ENCODE peak calls at places on chromosomes 7 and 10, in four cellular contexts. M, Z, A and N are unnamed samples.

GRCh38 chr7:84040365-84040764 is 154.2 kb downstream of the SEMA3A start:
- DNase-seq in Z (no peak), A (no peak), M (no peak), N (peak)

GRCh38 chr7:128662091-128662490 is 10.0 kb upstream of the GARIN1A start:
- DNase-seq in Z (no peak), M (no peak), A (no peak), N (no peak)

GRCh38 chr10:125936331-125936730 is 40.0 kb downstream of the FANK1 start:
- DNase-seq in A (no peak), M (no peak), Z (no peak), N (no peak)

GRCh38 chr7:106069471-106070200 is 42.5 kb downstream of the SYPL1 start:
- DNase-seq in Z (no peak), A (no peak), M (no peak), N (no peak)

GRCh38 chr7:152751449-152752141 is 8.0 kb upstream of the ACTR3B start:
- DNase-seq in Z (no peak), A (no peak), M (no peak), N (no peak)

GRCh38 chr7:340200-340937 is 50.4 kb downstream of the FOXL3 start:
- DNase-seq in M (no peak), Z (no peak), A (no peak), N (no peak)

GRCh38 chr7:97851725-97852124 is 20.5 kb downstream of the ASNS start:
- DNase-seq in A (no peak), M (peak), Z (no peak), N (no peak)

GRCh38 chr7:44155191-44156185 is 14.4 kb upstream of the MYL7 start:
- DNase-seq in Z (no peak), A (no peak), M (no peak), N (no peak)

GRCh38 chr7:27608776-27609495 is 53.7 kb downstream of the HIBADH start:
- DNase-seq in A (peak), Z (no peak), M (no peak), N (no peak)

GRCh38 chr7:31211281-31211680 is 129.2 kb downstream of the NEUROD6 start:
- DNase-seq in A (no peak), Z (no peak), M (no peak), N (no peak)

GRCh38 chr10:51171946-51172345 is 97.7 kb downstream of the PRKG1 start:
- DNase-seq in M (peak), Z (no peak), A (no peak), N (no peak)

GRCh38 chr10:73742454-73742734 is 1.8 kb upstream of the SEC24C start:
- DNase-seq in M (no peak), A (no peak), Z (no peak), N (no peak)
- H3K27ac ChIP-seq in M (no peak), A (peak), Z (peak), N (no peak)

GRCh38 chr10:53023411-53023810 is 250.8 kb upstream of the MBL2 start:
- DNase-seq in A (no peak), M (no peak), Z (no peak), N (no peak)
- TF ChIP-seq MAZ in A (no peak), M (no peak), Z (no peak), N (no peak)

DNA sequence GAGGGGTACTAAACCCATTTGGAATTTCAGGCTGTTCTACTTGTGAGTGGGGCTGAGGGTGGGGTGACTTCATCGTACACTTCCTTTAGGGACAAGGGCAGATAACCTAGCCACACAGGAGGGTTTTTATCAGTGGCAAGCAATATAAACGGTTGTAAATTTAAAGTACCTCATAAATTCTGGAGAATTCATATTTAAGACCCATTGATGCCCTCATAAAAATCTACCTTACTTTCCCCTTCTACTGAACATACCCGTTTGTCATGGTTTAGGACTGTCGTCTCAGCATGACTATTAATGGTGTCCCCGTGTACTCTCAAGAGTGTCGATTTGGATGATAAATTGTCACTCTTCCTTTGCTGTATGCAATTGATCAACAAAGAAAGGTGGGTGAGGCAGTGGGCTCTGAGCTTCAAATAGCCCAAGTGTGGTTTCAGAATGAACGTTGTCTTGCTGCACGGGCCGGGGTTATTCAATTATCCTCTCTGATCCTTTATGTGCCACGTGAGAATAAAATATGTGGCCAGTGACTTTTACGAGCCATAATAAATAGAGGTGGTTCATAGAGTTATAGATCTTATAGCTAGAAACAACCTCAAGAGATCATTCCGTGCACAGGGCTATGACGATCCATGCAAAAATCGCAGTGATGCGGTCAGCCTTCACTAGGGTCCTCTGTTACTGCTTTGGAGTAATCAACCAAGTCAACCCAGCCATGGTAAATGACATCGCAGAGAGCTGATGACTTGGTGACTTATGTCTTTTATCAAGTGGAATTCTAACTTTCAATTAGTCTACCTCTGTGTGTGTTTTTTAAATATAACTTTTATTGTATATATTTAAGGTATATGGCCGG is 82.1 kb downstream of the FAM107B start:
- DNase-seq in Z (no peak), M (no peak), A (no peak), N (no peak)
- H3K27ac ChIP-seq in Z (no peak), M (no peak), A (no peak), N (no peak)

GRCh38 chr7:7719235-7719634 is 828 bp upstream of the RPA3 start:
- DNase-seq in M (peak), Z (peak), A (no peak), N (peak)
- TF ChIP-seq MAZ in M (no peak), Z (no peak), A (no peak), N (no peak)

GRCh38 chr7:92810242-92810611 is 26.1 kb downstream of the CDK6 start:
- DNase-seq in M (peak), Z (peak), A (peak), N (no peak)
- H3K27ac ChIP-seq in M (peak), Z (peak), A (peak), N (peak)

DNA sequence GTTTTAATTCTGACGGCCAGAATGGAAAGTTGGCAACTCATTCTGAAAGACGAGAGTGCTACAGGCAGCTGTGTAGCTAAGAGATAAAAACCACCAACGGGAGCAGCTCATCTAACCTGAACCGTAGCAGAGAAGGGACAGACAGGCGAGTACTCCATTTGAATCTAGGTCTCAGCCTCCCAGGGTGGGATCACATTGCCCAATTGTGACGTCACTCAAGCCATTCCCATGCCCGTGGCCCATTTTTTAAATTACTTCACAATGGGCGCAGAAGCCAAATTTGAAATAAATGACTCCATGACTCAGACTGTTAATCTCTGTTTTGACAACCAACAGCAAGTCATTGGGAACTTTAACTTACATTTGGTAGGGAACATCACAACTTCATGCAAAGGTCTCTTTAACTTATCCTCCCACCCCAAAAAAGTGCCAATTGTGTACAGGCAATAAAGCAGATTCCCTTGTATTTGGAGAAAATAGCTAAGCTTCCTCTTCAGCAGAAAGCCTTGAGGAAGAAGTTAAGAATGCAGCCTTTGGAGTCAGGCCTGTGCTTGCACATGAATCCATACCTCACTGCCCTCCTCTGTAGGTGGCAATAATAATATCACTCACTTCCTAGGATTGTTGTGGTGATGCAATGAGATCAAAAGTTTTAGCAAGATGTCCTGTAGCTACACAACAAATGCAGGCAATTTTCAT is 93.2 kb upstream of the KIF5B start:
- DNase-seq in A (peak), Z (peak), M (peak), N (no peak)
- TF ChIP-seq MAZ in A (no peak), Z (no peak), M (no peak), N (no peak)